ENCODE peak calls at places on chromosomes 2 and 18, in ten cellular contexts. One of them, this sample, is unnamed.

GRCh38 chr2:241898681-241899270 is 29.2 kb downstream of the RTP5 start:
- DNase-seq in stomach: peak; percentile 24
- DNase-seq in spleen: peak; percentile 68
- DNase-seq in GM23338: no peak
- DNase-seq in HepG2: no peak
- DNase-seq in sigmoid colon: peak; percentile 50
- DNase-seq in transverse colon: no peak
- DNase-seq in HL-60: no peak
- DNase-seq in upper lobe of left lung: peak; percentile 75
- DNase-seq in endothelial cell of umbilical vein: no peak
- DNase-seq in this sample: no peak

GRCh38 chr2:42117923-42118758 is 51.0 kb upstream of the EML4 start:
- DNase-seq in stomach: no peak
- DNase-seq in spleen: no peak
- DNase-seq in GM23338: peak; percentile 26
- DNase-seq in HepG2: peak; percentile 91
- DNase-seq in sigmoid colon: no peak
- DNase-seq in transverse colon: no peak
- DNase-seq in HL-60: peak; percentile 33
- DNase-seq in upper lobe of left lung: no peak
- DNase-seq in endothelial cell of umbilical vein: peak; percentile 57
- DNase-seq in this sample: no peak

GRCh38 chr18:26813043-26813442 is 52.5 kb downstream of the AQP4 start:
- DNase-seq in stomach: peak; percentile 37
- DNase-seq in spleen: no peak
- DNase-seq in GM23338: peak; percentile 80
- DNase-seq in HepG2: peak; percentile 56
- DNase-seq in sigmoid colon: no peak
- DNase-seq in transverse colon: peak; percentile 37
- DNase-seq in HL-60: peak; percentile 44
- DNase-seq in upper lobe of left lung: no peak
- DNase-seq in endothelial cell of umbilical vein: no peak
- DNase-seq in this sample: no peak

GRCh38 chr2:119426801-119427395 is 4.8 kb upstream of the TMEM37 start:
- DNase-seq in stomach: peak; percentile 89
- DNase-seq in spleen: no peak
- DNase-seq in GM23338: no peak
- DNase-seq in HepG2: peak; percentile 68
- DNase-seq in sigmoid colon: peak; percentile 78
- DNase-seq in transverse colon: peak; percentile 91
- DNase-seq in HL-60: peak; percentile 73
- DNase-seq in upper lobe of left lung: no peak
- DNase-seq in endothelial cell of umbilical vein: no peak
- DNase-seq in this sample: no peak

GRCh38 chr2:136005462-136006205 is 20.2 kb upstream of the DARS1 start:
- DNase-seq in stomach: no peak
- DNase-seq in spleen: no peak
- DNase-seq in GM23338: no peak
- DNase-seq in HepG2: no peak
- DNase-seq in sigmoid colon: no peak
- DNase-seq in transverse colon: no peak
- DNase-seq in HL-60: no peak
- DNase-seq in upper lobe of left lung: no peak
- DNase-seq in endothelial cell of umbilical vein: no peak
- DNase-seq in this sample: no peak

GRCh38 chr18:54254265-54254758 is 15.0 kb upstream of the POLI start:
- DNase-seq in stomach: no peak
- DNase-seq in spleen: no peak
- DNase-seq in GM23338: peak; percentile 8
- DNase-seq in HepG2: peak; percentile 98
- DNase-seq in sigmoid colon: no peak
- DNase-seq in transverse colon: no peak
- DNase-seq in HL-60: no peak
- DNase-seq in upper lobe of left lung: no peak
- DNase-seq in endothelial cell of umbilical vein: no peak
- DNase-seq in this sample: no peak

GRCh38 chr2:216606551-216607527 is 26.4 kb upstream of the IGFBP2 start:
- DNase-seq in stomach: no peak
- DNase-seq in spleen: peak; percentile 82
- DNase-seq in GM23338: peak; percentile 84
- DNase-seq in HepG2: no peak
- DNase-seq in sigmoid colon: no peak
- DNase-seq in transverse colon: no peak
- DNase-seq in HL-60: no peak
- DNase-seq in upper lobe of left lung: peak; percentile 44
- DNase-seq in endothelial cell of umbilical vein: no peak
- DNase-seq in this sample: no peak

GRCh38 chr18:39434223-39434622 is 1868.6 kb upstream of the CELF4 start:
- DNase-seq in stomach: no peak
- DNase-seq in spleen: no peak
- DNase-seq in GM23338: no peak
- DNase-seq in HepG2: no peak
- DNase-seq in sigmoid colon: no peak
- DNase-seq in transverse colon: no peak
- DNase-seq in HL-60: no peak
- DNase-seq in upper lobe of left lung: no peak
- DNase-seq in endothelial cell of umbilical vein: no peak
- DNase-seq in this sample: no peak

GRCh38 chr2:204321910-204322765 is 223.1 kb upstream of the PARD3B start:
- DNase-seq in stomach: no peak
- DNase-seq in spleen: no peak
- DNase-seq in GM23338: no peak
- DNase-seq in HepG2: no peak
- DNase-seq in sigmoid colon: no peak
- DNase-seq in transverse colon: no peak
- DNase-seq in HL-60: no peak
- DNase-seq in upper lobe of left lung: no peak
- DNase-seq in endothelial cell of umbilical vein: peak; percentile 92
- DNase-seq in this sample: no peak

GRCh38 chr2:234863043-234863934 is 88.5 kb upstream of the SH3BP4 start:
- DNase-seq in stomach: no peak
- DNase-seq in spleen: no peak
- DNase-seq in GM23338: peak; percentile 9
- DNase-seq in HepG2: peak; percentile 88
- DNase-seq in sigmoid colon: peak; percentile 70
- DNase-seq in transverse colon: peak; percentile 19
- DNase-seq in HL-60: no peak
- DNase-seq in upper lobe of left lung: no peak
- DNase-seq in endothelial cell of umbilical vein: peak; percentile 41
- DNase-seq in this sample: no peak

GRCh38 chr2:101152195-101153076 is 1.3 kb upstream of the TBC1D8 start:
- DNase-seq in stomach: peak; percentile 48
- DNase-seq in spleen: peak; percentile 82
- DNase-seq in GM23338: peak; percentile 76
- DNase-seq in HepG2: peak; percentile 85
- DNase-seq in sigmoid colon: no peak
- DNase-seq in transverse colon: peak; percentile 66
- DNase-seq in HL-60: peak; percentile 71
- DNase-seq in upper lobe of left lung: no peak
- DNase-seq in endothelial cell of umbilical vein: peak; percentile 79
- DNase-seq in this sample: no peak

GRCh38 chr2:27960237-27960912 is 69.8 kb downstream of the BABAM2 start:
- DNase-seq in stomach: no peak
- DNase-seq in spleen: no peak
- DNase-seq in GM23338: no peak
- DNase-seq in HepG2: no peak
- DNase-seq in sigmoid colon: no peak
- DNase-seq in transverse colon: no peak
- DNase-seq in HL-60: no peak
- DNase-seq in upper lobe of left lung: no peak
- DNase-seq in endothelial cell of umbilical vein: peak; percentile 59
- DNase-seq in this sample: no peak

GRCh38 chr2:235140801-235141081 is 188.9 kb downstream of the SH3BP4 start:
- DNase-seq in stomach: no peak
- DNase-seq in spleen: no peak
- DNase-seq in GM23338: no peak
- DNase-seq in HepG2: no peak
- DNase-seq in sigmoid colon: no peak
- DNase-seq in transverse colon: no peak
- DNase-seq in HL-60: no peak
- DNase-seq in upper lobe of left lung: no peak
- DNase-seq in endothelial cell of umbilical vein: no peak
- DNase-seq in this sample: peak; percentile 78

DNA sequence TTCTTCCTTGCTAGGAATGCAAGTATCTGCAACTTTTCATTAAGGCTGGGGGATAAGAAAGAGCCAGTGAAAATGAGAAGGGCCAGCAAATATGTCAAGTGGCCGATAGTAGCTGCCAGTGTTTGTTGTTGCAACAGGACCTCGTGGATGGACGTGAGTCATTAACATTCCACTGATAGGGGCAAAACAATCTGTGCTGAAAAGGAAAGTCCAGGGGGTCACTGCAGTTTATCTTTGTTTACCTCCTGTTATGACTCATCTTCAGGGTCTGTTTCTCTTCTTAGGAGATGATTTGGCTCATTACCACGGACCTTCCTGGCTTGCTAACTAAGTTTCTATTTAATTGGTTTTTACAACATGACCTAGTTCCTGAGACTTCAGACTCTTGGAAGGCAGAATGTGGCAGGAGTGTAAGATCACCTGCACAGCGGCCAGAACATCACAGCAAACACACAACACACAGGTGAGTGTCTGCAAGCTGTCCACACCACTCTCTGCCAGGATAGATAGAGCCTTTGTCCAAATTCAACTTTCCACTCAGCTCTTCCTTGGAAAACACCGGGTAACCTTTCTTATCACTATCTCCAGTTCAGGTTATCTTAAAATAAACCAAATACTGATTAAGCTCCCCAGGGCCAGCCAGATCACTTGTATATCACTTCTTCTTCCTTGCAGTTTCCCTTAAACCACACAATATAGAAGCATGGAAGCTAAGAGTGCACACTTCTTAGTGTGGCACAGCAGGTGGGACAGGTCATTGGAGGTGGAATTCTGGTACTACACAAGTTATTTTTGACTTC is 157.5 kb upstream of the LMAN1 start:
- DNase-seq in stomach: no peak
- DNase-seq in spleen: no peak
- DNase-seq in GM23338: peak; percentile 41
- DNase-seq in HepG2: peak; percentile 94
- DNase-seq in sigmoid colon: peak; percentile 79
- DNase-seq in transverse colon: peak; percentile 16
- DNase-seq in HL-60: no peak
- DNase-seq in upper lobe of left lung: no peak
- DNase-seq in endothelial cell of umbilical vein: peak; percentile 91
- DNase-seq in this sample: no peak
- TF ChIP-seq POLR2AphosphoS5 in stomach: peak; percentile 72
- TF ChIP-seq POLR2AphosphoS5 in spleen: no peak
- TF ChIP-seq POLR2AphosphoS5 in GM23338: no peak
- TF ChIP-seq POLR2AphosphoS5 in HepG2: no peak
- TF ChIP-seq POLR2AphosphoS5 in sigmoid colon: peak; percentile 77
- TF ChIP-seq POLR2AphosphoS5 in transverse colon: peak; percentile 75
- TF ChIP-seq POLR2AphosphoS5 in HL-60: no peak
- TF ChIP-seq POLR2AphosphoS5 in upper lobe of left lung: peak; percentile 64
- TF ChIP-seq POLR2AphosphoS5 in endothelial cell of umbilical vein: peak; percentile 57
- TF ChIP-seq POLR2AphosphoS5 in this sample: no peak

GRCh38 chr18:32333781-32334180 is 136.9 kb downstream of the GAREM1 start:
- DNase-seq in stomach: no peak
- DNase-seq in spleen: no peak
- DNase-seq in GM23338: no peak
- DNase-seq in HepG2: no peak
- DNase-seq in sigmoid colon: no peak
- DNase-seq in transverse colon: no peak
- DNase-seq in HL-60: no peak
- DNase-seq in upper lobe of left lung: no peak
- DNase-seq in endothelial cell of umbilical vein: no peak
- DNase-seq in this sample: no peak
- TF ChIP-seq CTCF in stomach: no peak
- TF ChIP-seq CTCF in spleen: no peak
- TF ChIP-seq CTCF in GM23338: no peak
- TF ChIP-seq CTCF in HepG2: peak; percentile 36
- TF ChIP-seq CTCF in sigmoid colon: no peak
- TF ChIP-seq CTCF in transverse colon: no peak
- TF ChIP-seq CTCF in HL-60: no peak
- TF ChIP-seq CTCF in upper lobe of left lung: no peak
- TF ChIP-seq CTCF in endothelial cell of umbilical vein: no peak
- TF ChIP-seq CTCF in this sample: no peak

GRCh38 chr2:66827851-66828250 is 392.9 kb downstream of the MEIS1 start:
- DNase-seq in stomach: no peak
- DNase-seq in spleen: no peak
- DNase-seq in GM23338: no peak
- DNase-seq in HepG2: no peak
- DNase-seq in sigmoid colon: no peak
- DNase-seq in transverse colon: no peak
- DNase-seq in HL-60: no peak
- DNase-seq in upper lobe of left lung: no peak
- DNase-seq in endothelial cell of umbilical vein: no peak
- DNase-seq in this sample: no peak
- TF ChIP-seq POLR2AphosphoS5 in stomach: no peak
- TF ChIP-seq POLR2AphosphoS5 in spleen: no peak
- TF ChIP-seq POLR2AphosphoS5 in GM23338: no peak
- TF ChIP-seq POLR2AphosphoS5 in HepG2: no peak
- TF ChIP-seq POLR2AphosphoS5 in sigmoid colon: no peak
- TF ChIP-seq POLR2AphosphoS5 in transverse colon: no peak
- TF ChIP-seq POLR2AphosphoS5 in HL-60: no peak
- TF ChIP-seq POLR2AphosphoS5 in upper lobe of left lung: no peak
- TF ChIP-seq POLR2AphosphoS5 in endothelial cell of umbilical vein: no peak
- TF ChIP-seq POLR2AphosphoS5 in this sample: no peak

GRCh38 chr18:68772268-68772667 is 25.6 kb upstream of the CCDC102B start:
- DNase-seq in stomach: no peak
- DNase-seq in spleen: no peak
- DNase-seq in GM23338: no peak
- DNase-seq in HepG2: no peak
- DNase-seq in sigmoid colon: no peak
- DNase-seq in transverse colon: no peak
- DNase-seq in HL-60: no peak
- DNase-seq in upper lobe of left lung: no peak
- DNase-seq in endothelial cell of umbilical vein: no peak
- DNase-seq in this sample: no peak
- TF ChIP-seq CTCF in stomach: no peak
- TF ChIP-seq CTCF in spleen: no peak
- TF ChIP-seq CTCF in GM23338: no peak
- TF ChIP-seq CTCF in HepG2: no peak
- TF ChIP-seq CTCF in sigmoid colon: no peak
- TF ChIP-seq CTCF in transverse colon: no peak
- TF ChIP-seq CTCF in HL-60: no peak
- TF ChIP-seq CTCF in upper lobe of left lung: no peak
- TF ChIP-seq CTCF in endothelial cell of umbilical vein: no peak
- TF ChIP-seq CTCF in this sample: no peak

DNA sequence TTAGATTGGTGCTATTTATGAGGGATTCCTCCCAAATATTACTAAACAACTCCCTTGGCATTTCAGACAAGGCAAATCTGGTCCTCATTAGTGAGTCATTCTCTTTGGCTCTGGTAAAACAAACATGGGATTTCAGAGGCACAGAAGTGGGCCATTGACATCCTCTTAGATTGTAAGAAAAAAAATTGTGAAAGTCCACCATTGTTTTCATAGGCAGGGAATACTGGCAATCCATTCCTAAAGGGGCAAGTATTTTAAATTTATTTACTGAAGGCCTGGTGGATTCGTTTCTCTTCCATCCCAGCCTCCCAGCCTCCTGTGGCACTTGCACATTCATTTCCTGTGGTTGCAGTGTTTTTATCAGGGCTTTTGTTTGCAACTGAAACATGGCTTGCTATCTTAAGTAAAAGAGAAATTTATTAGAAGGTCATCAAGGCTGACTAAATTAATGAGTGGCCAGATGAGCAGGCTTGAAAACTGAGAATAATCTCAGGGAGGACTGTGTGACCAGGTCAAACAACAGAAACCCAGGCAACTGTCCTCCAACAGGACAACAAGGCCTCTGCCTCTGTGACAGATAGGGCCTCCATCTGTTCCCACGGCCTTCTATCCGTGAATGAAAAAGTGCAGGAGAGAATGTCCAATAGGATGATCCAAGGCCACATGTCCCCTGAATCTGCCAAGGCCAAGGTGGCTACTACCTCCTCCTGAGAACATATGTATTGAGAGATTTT is 23.1 kb upstream of the TNFAIP6 start:
- DNase-seq in stomach: no peak
- DNase-seq in spleen: no peak
- DNase-seq in GM23338: no peak
- DNase-seq in HepG2: peak; percentile 56
- DNase-seq in sigmoid colon: no peak
- DNase-seq in transverse colon: no peak
- DNase-seq in HL-60: no peak
- DNase-seq in upper lobe of left lung: no peak
- DNase-seq in endothelial cell of umbilical vein: peak; percentile 79
- DNase-seq in this sample: peak; percentile 42
- TF ChIP-seq POLR2AphosphoS5 in stomach: no peak
- TF ChIP-seq POLR2AphosphoS5 in spleen: no peak
- TF ChIP-seq POLR2AphosphoS5 in GM23338: no peak
- TF ChIP-seq POLR2AphosphoS5 in HepG2: no peak
- TF ChIP-seq POLR2AphosphoS5 in sigmoid colon: peak; percentile 43
- TF ChIP-seq POLR2AphosphoS5 in transverse colon: no peak
- TF ChIP-seq POLR2AphosphoS5 in HL-60: no peak
- TF ChIP-seq POLR2AphosphoS5 in upper lobe of left lung: no peak
- TF ChIP-seq POLR2AphosphoS5 in endothelial cell of umbilical vein: peak; percentile 43
- TF ChIP-seq POLR2AphosphoS5 in this sample: no peak